ENCODE peak calls at places on chromosomes 11 and 22, in five cellular contexts. V, Q, G, S and R are unnamed samples.

GRCh38 chr11:97364047-97364446 is 974.2 kb downstream of the JRKL start:
- DNase-seq in V (no peak), Q (no peak), G (peak), S (peak), R (no peak)

GRCh38 chr22:48340727-48341709 is 1486.7 kb downstream of the BRD1 start:
- DNase-seq in V (no peak), Q (no peak), G (no peak), S (no peak), R (no peak)

GRCh38 chr11:17547932-17548331 is 873 bp downstream of the OTOG start:
- DNase-seq in V (no peak), Q (no peak), G (no peak), S (no peak), R (no peak)

GRCh38 chr11:120521176-120521575 is 9.6 kb downstream of the GRIK4 start:
- DNase-seq in V (no peak), Q (no peak), G (no peak), S (no peak), R (no peak)

GRCh38 chr11:108223449-108224149 is 732 bp downstream of the ATM start:
- DNase-seq in V (peak), Q (no peak), G (peak), S (peak), R (peak)

GRCh38 chr22:42340695-42341383 is 70.4 kb upstream of the TCF20 start:
- DNase-seq in V (no peak), Q (no peak), G (no peak), S (no peak), R (peak)

GRCh38 chr11:121614661-121615240 is 162.0 kb upstream of the SORL1-AS1 start:
- DNase-seq in V (peak), Q (no peak), G (no peak), S (no peak), R (no peak)

GRCh38 chr11:118998388-118998717 is 415 bp downstream of the CENATAC start:
- DNase-seq in V (no peak), Q (no peak), G (no peak), S (no peak), R (no peak)

GRCh38 chr11:1936781-1937615 is 10.1 kb upstream of the MRPL23 start:
- DNase-seq in V (peak), Q (no peak), G (no peak), S (no peak), R (peak)

GRCh38 chr22:33242078-33242477 is 183.9 kb upstream of the SYN3 start:
- DNase-seq in V (no peak), Q (no peak), G (no peak), S (no peak), R (no peak)

GRCh38 chr22:22907551-22908494 is 20.2 kb downstream of the IGLL5 start:
- DNase-seq in V (no peak), Q (no peak), G (no peak), S (no peak), R (no peak)

GRCh38 chr11:9273430-9274336 is 8.5 kb upstream of the DENND5A start:
- DNase-seq in V (no peak), Q (peak), G (peak), S (peak), R (no peak)

GRCh38 chr22:43152355-43153071 is 1.2 kb downstream of the TSPO start:
- DNase-seq in V (no peak), Q (no peak), G (peak), S (peak), R (peak)

GRCh38 chr22:48393041-48393370 is 1434.7 kb downstream of the BRD1 start:
- DNase-seq in V (no peak), Q (no peak), G (no peak), S (no peak), R (no peak)

GRCh38 chr11:9573775-9574555 is 495 bp downstream of the WEE1 start:
- DNase-seq in V (no peak), Q (no peak), G (no peak), S (no peak), R (peak)

GRCh38 chr11:126567419-126567818 is 211.9 kb downstream of the ST3GAL4 start:
- DNase-seq in V (no peak), Q (no peak), G (no peak), S (no peak), R (no peak)

GRCh38 chr11:46435679-46436078 is 44.1 kb upstream of the CHRM4 start:
- DNase-seq in V (no peak), Q (no peak), G (no peak), S (no peak), R (no peak)

GRCh38 chr22:40002935-40003715 is 8.4 kb downstream of the FAM83F start:
- DNase-seq in V (no peak), Q (no peak), G (no peak), S (no peak), R (no peak)

GRCh38 chr22:24589518-24590030 is 3.3 kb downstream of the LRRC75B start:
- DNase-seq in V (no peak), Q (no peak), G (no peak), S (no peak), R (no peak)

GRCh38 chr11:63907063-63907462 is 9.9 kb downstream of the RCOR2 start:
- DNase-seq in V (no peak), Q (no peak), G (no peak), S (no peak), R (no peak)

GRCh38 chr11:17252704-17253103 is 23.8 kb upstream of the NUCB2 start:
- DNase-seq in V (no peak), Q (no peak), G (no peak), S (no peak), R (no peak)

GRCh38 chr11:126716456-126717083 is 284.0 kb downstream of the KIRREL3 start:
- DNase-seq in V (peak), Q (no peak), G (peak), S (peak), R (no peak)

GRCh38 chr11:14454861-14455632 is 44.6 kb downstream of the COPB1 start:
- DNase-seq in V (no peak), Q (no peak), G (peak), S (peak), R (no peak)

GRCh38 chr22:33126881-33127280 is 68.7 kb upstream of the SYN3 start:
- DNase-seq in V (peak), Q (no peak), G (no peak), S (peak), R (no peak)

GRCh38 chr22:21981874-21982273 is 713 bp downstream of the TOP3B start:
- DNase-seq in V (no peak), Q (no peak), G (no peak), S (no peak), R (no peak)

GRCh38 chr11:77211040-77211451 is 83.0 kb downstream of the MYO7A start:
- DNase-seq in V (peak), Q (no peak), G (no peak), S (no peak), R (no peak)

GRCh38 chr22:28817919-28818859 is 17.8 kb upstream of the XBP1 start:
- DNase-seq in V (peak), Q (no peak), G (no peak), S (no peak), R (no peak)

GRCh38 chr11:9574806-9575530 is 1.5 kb downstream of the WEE1 start:
- DNase-seq in V (peak), Q (peak), G (peak), S (peak), R (peak)

GRCh38 chr22:26017932-26018331 is 151.3 kb upstream of the SEZ6L start:
- DNase-seq in V (no peak), Q (no peak), G (no peak), S (no peak), R (no peak)

GRCh38 chr11:394034-394857 is at the start of gene PKP3:
- DNase-seq in V (peak), Q (no peak), G (peak), S (peak), R (no peak)

GRCh38 chr11:18408558-18409242 is 3.4 kb upstream of the LDHC start:
- DNase-seq in V (no peak), Q (no peak), G (peak), S (no peak), R (no peak)

GRCh38 chr11:60378359-60378758 is at the start of gene MS4A7:
- DNase-seq in V (no peak), Q (no peak), G (no peak), S (no peak), R (no peak)

GRCh38 chr11:128448487-128448886 is 138.9 kb downstream of the ETS1 start:
- DNase-seq in V (peak), Q (no peak), G (no peak), S (peak), R (no peak)

DNA sequence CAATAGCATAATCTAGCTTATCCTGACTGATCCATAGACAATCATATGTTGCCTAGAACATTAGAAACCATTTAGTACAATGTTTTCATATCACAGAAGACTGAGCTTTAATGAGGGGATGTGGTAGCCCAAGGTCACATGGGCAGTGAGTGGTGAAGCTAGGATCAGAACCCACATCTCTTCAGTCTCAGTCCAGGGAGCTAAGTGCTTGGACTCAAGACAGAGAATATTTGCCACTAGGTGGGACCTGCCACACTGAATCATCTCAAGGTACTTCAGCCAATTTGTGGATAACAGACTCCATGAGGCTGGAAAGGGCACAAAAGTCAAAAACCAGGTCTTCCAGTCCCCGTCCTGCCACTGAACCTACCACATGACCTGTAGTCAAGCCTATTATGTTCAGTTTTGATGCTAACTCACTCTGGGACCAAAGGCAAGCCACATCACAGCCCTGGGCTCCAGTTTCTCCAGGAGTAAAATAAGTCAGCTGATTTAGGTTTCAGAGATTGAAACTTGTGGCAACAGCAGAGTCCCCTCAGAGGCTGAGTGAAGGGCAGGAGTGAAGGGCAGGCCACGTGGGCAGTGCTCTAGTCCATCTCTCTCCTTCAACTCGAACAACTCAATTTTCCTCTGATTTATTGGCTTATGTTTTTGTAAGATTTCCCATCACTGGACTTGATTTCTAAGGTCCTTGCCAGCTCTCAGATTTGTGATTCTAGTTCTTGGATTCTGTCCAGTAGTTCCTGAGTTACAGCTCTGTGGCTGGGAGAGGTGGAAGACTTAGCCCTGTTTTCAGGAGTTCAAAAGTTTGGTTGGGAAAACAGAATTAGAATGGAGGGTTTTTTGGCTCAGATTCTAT is 84.6 kb upstream of the PHOX2A start:
- DNase-seq in V (peak), Q (no peak), G (no peak), S (peak), R (no peak)
- TF ChIP-seq CTCF in V (peak), Q (no peak), G (peak), S (no peak), R (peak)

GRCh38 chr11:69772646-69773045 is 2.5 kb downstream of the FGF4 start:
- DNase-seq in V (no peak), Q (no peak), G (no peak), S (no peak), R (no peak)

GRCh38 chr11:69774354-69775162 is 583 bp downstream of the FGF4 start:
- DNase-seq in V (no peak), Q (no peak), G (no peak), S (no peak), R (no peak)

GRCh38 chr11:69773626-69774353 is 1.4 kb downstream of the FGF4 start:
- DNase-seq in V (no peak), Q (no peak), G (no peak), S (no peak), R (no peak)

GRCh38 chr11:69771466-69771865 is 3.7 kb downstream of the FGF4 start:
- DNase-seq in V (no peak), Q (no peak), G (no peak), S (no peak), R (no peak)

DNA sequence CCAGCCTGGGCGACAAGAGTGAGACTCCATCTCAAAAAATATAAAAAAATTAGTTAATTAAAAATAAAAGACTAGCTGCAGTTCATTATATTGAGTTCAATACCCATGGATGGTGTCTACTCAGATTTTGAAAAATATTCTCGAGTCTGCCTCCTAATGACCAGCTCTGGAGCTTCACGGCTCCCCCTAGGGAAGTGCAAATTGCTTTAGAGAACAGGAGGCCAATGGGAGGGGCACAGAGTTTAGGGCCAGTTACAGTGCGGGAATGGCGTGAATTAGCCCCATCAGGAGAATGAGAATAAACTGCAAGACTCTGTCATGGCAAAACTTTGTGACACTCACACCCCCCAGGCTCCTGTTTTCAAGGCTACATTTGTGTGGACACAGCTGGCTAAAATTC is 4.6 kb downstream of the FGF4 start:
- DNase-seq in V (peak), Q (no peak), G (no peak), S (no peak), R (no peak)
- H3K4me3 ChIP-seq in V (no peak), Q (no peak), G (no peak), S (no peak), R (no peak)

GRCh38 chr11:61771195-61771894 is 18.9 kb downstream of the MYRF start:
- DNase-seq in V (no peak), Q (no peak), G (no peak), S (no peak), R (no peak)

GRCh38 chr11:61768376-61769076 is 16.1 kb downstream of the MYRF start:
- DNase-seq in V (no peak), Q (no peak), G (no peak), S (no peak), R (no peak)

GRCh38 chr11:61771995-61772455 is 19.6 kb downstream of the MYRF start:
- DNase-seq in V (no peak), Q (no peak), G (no peak), S (no peak), R (no peak)

GRCh38 chr11:61769946-61770683 is 17.7 kb downstream of the MYRF start:
- DNase-seq in V (no peak), Q (no peak), G (no peak), S (no peak), R (no peak)

DNA sequence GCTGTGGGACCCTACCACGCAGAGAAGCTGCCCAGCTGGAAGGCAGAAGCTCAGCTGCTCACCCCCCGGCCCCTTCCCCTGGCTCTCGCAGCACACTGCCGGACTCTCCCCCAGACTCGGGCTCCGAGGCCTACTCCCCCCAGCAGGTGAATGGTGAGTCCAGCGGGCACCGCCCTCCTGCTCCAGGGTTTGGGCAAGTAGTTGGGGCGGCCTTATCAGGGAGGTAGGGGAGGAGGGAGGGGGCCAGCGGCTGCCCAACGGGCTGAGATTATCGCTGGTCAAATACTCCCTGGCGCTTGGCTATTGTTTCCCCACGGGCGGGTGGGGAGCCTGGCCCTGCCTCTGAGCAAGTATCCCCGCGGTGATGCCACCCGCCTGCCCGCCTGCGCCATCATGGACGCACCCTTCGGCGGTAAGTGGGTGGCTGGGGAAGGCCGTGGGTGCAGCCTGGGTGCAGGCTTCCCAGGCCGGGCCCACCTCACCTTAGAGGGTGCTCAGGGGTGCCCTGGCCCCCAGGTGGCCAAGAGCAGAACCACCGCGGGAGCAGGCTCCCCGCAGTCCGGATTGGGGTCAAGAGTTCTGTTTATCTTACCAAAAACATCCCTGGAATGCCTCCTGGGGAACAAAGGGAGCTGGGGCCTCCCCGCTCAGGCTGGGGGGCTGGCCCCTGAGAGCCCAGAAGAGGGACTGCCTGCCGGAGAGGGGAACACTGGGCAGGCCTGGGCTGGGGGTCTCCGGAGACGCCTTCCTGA is 16.9 kb downstream of the MYRF start:
- DNase-seq in V (peak), Q (no peak), G (peak), S (no peak), R (no peak)
- TF ChIP-seq CTCF in V (peak), Q (peak), G (peak), S (no peak), R (no peak)

DNA sequence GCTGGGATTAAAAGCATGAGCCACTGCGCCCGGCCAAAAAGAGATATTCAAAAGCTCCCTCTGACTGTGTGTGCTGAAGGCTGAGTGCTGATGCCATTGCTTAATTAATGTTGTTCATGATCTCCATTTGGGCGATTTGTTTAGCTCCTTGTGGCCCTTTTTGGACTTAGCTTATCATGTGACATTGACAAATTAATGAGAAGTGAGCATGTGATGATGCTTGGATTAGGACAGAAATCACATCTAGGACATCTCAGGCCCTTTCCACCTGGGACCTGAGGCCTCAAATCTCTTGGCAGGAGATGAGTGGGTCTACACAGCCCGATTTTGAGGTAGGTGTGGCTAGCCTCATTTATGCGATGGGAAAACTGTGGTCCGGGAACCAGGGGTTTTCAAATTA is 10.4 kb downstream of the EHF start:
- DNase-seq in V (no peak), Q (no peak), G (no peak), S (no peak), R (no peak)
- H3K4me3 ChIP-seq in V (no peak), Q (no peak), G (no peak), S (no peak), R (no peak)

DNA sequence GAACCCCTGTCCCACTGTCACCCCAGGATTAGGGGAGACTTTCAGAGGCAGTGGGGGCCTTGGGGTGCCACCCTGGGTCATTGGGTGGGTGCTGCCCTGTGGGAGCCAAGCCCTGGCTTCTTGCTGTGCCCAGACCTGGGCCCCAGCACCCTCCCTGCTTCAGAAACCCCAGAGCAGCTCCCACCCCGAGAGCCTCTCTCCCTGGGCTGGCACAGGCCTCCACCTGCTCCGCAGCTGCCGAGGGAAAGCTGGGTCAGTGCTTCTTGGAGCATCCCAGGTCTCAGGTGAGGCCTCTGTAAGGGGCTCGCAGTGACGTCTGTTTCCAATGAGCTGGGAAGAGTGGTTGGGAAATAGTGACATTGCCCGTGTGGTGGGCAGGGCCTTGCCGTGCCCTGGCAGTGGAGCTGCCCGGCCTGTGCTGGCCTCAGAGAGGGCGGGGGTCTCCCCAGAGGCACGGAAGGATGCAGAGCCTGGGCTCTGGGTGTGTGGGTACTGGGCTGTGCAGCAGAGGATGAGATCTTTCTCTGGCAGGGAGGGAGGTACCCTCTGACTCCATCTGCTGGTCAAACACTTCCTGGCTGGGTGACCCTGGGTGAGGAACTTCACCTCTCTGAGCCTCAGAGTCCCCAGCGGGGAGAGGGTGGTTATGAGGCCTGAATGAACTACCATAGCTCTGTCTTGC is 23.0 kb downstream of the C22orf23 start:
- DNase-seq in V (peak), Q (no peak), G (peak), S (peak), R (no peak)
- TF ChIP-seq CTCF in V (peak), Q (peak), G (peak), S (peak), R (peak)